ENCODE peak calls at places on chromosomes 5 and 9, in ten cellular contexts. V, P, Y, E, M, Q, G, F, B and C are unnamed samples. For H3K4me1 and H3K9me3, the result is how much of the 10 kb centered on the place peaks cover.

GRCh38 chr5:36915653-36916052 is 39.1 kb downstream of the NIPBL start:
- DNase-seq in V (peak), E (no peak), M (no peak), Q (no peak), G (no peak), F (no peak), Y (no peak), P (no peak), B (no peak), C (no peak)

GRCh38 chr5:31786001-31786757 is 147.2 kb downstream of the PDZD2 start:
- DNase-seq in G (no peak), V (no peak), Q (no peak), B (no peak), Y (peak), M (no peak), E (no peak), F (peak), P (no peak), C (no peak)

GRCh38 chr9:132768932-132769894 is 98.9 kb downstream of the GTF3C4 start:
- DNase-seq in B (peak), F (no peak), Q (peak), G (peak), Y (peak), V (peak), M (peak), E (peak), P (no peak), C (peak)

GRCh38 chr5:37900692-37901091 is 60.9 kb upstream of the GDNF start:
- DNase-seq in Q (peak), F (peak), M (peak), P (no peak), V (peak), G (no peak), E (peak), B (no peak), Y (peak), C (no peak)

GRCh38 chr9:134637241-134637640 is 4.4 kb upstream of the COL5A1 start:
- DNase-seq in P (no peak), G (no peak), F (peak), B (no peak), Q (no peak), Y (peak), M (no peak), E (no peak), V (peak), C (no peak)

GRCh38 chr5:142680605-142681259 is 5.2 kb downstream of the FGF1 start:
- DNase-seq in Q (no peak), E (no peak), G (peak), P (peak), V (peak), B (no peak), Y (no peak), M (peak), F (no peak), C (no peak)

GRCh38 chr5:102018279-102018678 is 277.8 kb downstream of the SLCO4C1 start:
- DNase-seq in V (no peak), F (no peak), E (no peak), G (no peak), Y (no peak), M (no peak), Q (no peak), B (no peak), P (no peak), C (no peak)

GRCh38 chr5:66554211-66554610 is 42.0 kb upstream of the MAST4 start:
- DNase-seq in E (no peak), G (peak), Y (no peak), V (peak), M (no peak), B (no peak), Q (no peak), P (no peak), F (no peak), C (no peak)

GRCh38 chr9:98484218-98484617 is 224.5 kb downstream of the GABBR2 start:
- DNase-seq in B (no peak), V (peak), Q (no peak), M (no peak), F (no peak), G (no peak), P (no peak), Y (no peak), E (peak), C (no peak)

GRCh38 chr5:134086943-134087305 is 27.6 kb upstream of the TCF7 start:
- DNase-seq in B (no peak), P (no peak), F (no peak), G (no peak), E (no peak), Y (no peak), M (no peak), V (no peak), Q (no peak), C (peak)

GRCh38 chr9:122226142-122226757 is 2.5 kb downstream of the LHX6 start:
- DNase-seq in Q (no peak), G (no peak), M (no peak), F (no peak), E (peak), Y (no peak), B (no peak), P (no peak), V (no peak), C (no peak)

GRCh38 chr9:9764821-9765220 is 848.0 kb downstream of the PTPRD start:
- DNase-seq in F (no peak), E (no peak), Q (no peak), P (no peak), M (no peak), G (no peak), Y (no peak), V (peak), B (no peak), C (no peak)

GRCh38 chr5:151585970-151586369 is 5.2 kb downstream of the FAT2 start:
- DNase-seq in V (no peak), Q (no peak), Y (peak), M (no peak), E (no peak), F (peak), G (no peak), P (peak), B (no peak), C (no peak)

GRCh38 chr5:115295775-115296129 is 702 bp downstream of the CCDC112 start:
- DNase-seq in Y (no peak), E (peak), M (peak), F (no peak), B (no peak), V (no peak), P (no peak), Q (no peak), G (no peak), C (no peak)

GRCh38 chr9:70049236-70049635 is 5.6 kb downstream of the MAMDC2 start:
- DNase-seq in Y (peak), M (peak), V (peak), Q (peak), G (peak), F (peak), E (no peak), B (no peak), P (peak), C (no peak)

GRCh38 chr9:79613145-79613544 is 41.4 kb downstream of the TLE4 start:
- DNase-seq in G (no peak), Y (no peak), Q (no peak), V (no peak), F (no peak), E (no peak), B (no peak), M (no peak), P (no peak), C (no peak)

GRCh38 chr9:79610019-79610760 is 38.4 kb downstream of the TLE4 start:
- DNase-seq in Q (no peak), M (no peak), V (peak), B (no peak), F (no peak), E (peak), Y (no peak), P (no peak), G (no peak), C (no peak)

GRCh38 chr9:79615038-79615437 is 43.3 kb downstream of the TLE4 start:
- DNase-seq in M (no peak), E (no peak), P (no peak), G (no peak), B (no peak), V (no peak), Q (no peak), F (no peak), Y (no peak), C (no peak)

GRCh38 chr9:79609468-79610018 is 37.8 kb downstream of the TLE4 start:
- DNase-seq in B (no peak), P (no peak), G (no peak), Q (no peak), Y (no peak), M (no peak), E (no peak), F (no peak), V (no peak), C (no peak)

DNA sequence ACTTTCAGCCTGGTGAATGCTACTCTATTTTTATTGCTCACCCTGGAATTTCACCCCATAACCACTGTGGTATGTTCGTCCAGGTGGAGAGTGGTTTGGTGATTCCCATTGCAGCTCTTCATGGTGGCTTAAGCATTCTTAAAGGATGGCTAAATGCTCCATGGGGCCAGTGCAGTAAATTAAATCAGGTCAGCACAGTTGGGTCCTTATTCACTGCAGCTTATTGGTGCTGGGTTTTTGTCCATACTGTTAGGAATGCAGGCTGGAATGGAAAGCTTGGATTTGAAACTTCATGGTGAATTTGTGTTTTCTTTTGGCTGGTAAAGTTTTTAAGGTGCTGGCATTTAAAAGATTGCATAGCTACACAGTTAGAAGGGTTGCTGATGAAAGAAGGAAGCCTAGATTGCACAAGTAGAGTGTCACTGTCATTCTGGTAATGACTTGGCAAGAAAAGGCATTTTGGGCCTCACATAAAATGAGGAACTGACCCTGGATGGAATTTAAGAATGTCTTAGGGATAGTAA is 39.4 kb downstream of the TLE4 start:
- DNase-seq in F (no peak), B (no peak), Y (no peak), G (no peak), P (no peak), Q (no peak), E (peak), V (peak), M (no peak), C (no peak)
- H3K4me1 ChIP-seq in F (half or more), B (under half), Y (under half), G (under half), P (under half), Q (under half), E (half or more), V (under half), M (under half), C (under half)

DNA sequence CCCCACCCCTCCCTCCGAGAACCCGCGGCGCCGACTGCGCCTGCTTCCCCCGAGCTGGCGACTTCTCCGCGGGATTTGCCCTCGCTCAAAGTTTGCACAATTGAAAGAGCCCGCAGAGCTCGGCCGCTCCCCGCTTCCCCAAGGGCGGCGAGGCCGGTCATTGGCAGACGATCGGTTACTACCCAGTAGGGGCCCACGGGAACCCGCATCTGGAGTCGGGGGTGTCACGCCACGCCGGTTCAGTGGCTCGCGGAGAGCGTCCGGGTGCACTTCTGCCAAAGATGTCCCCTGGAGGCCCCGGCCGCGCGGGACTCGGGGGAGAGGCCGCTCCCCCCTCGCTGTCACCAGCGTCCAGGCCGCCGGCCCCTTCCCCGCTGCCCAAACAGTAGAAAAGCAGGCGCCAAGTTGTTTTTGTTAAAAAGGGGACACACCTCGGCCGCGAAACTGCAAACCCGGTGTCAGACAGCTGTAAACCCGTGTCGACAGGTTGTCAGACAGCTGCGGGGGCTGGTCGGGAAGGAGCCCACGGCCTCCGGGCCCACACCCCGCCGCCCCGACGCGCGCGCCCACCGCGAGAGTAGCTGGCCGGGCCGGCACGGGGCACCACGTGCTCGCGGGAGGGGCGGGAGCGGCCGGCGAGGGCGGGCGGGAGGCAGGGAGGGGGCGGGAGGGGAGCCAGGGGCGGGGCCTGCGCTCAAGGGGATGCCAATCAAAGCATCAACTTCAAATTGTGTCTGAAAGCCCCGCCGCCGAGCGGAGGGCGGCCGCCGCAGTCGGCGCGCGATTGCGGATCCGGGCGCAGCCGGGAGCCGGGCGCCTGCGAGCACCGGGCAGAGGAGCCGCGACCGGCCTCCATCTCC is at the start of gene IRX1:
- DNase-seq in Q (no peak), V (peak), B (no peak), P (peak), E (peak), F (no peak), G (peak), M (no peak), Y (no peak), C (no peak)
- H3K9me3 ChIP-seq in Q (under half), V (under half), B (under half), P (under half), E (under half), F (under half), G (under half), M (under half), Y (under half), C (under half)

GRCh38 chr5:14178671-14179211 is 35.6 kb downstream of the TRIO start:
- DNase-seq in F (no peak), P (no peak), B (no peak), M (no peak), Y (no peak), E (peak), Q (no peak), G (no peak), V (peak), C (no peak)
- H3K4me1 ChIP-seq in F (half or more), P (under half), B (half or more), M (under half), Y (half or more), E (under half), Q (half or more), G (under half), V (under half), C (under half)

GRCh38 chr5:42612997-42613396 is 143.6 kb upstream of the CCDC152 start:
- DNase-seq in B (no peak), Y (no peak), V (peak), P (no peak), M (no peak), Q (no peak), F (no peak), E (no peak), G (no peak), C (no peak)
- H3K9me3 ChIP-seq in B (under half), Y (under half), V (under half), P (under half), M (under half), Q (under half), F (under half), E (under half), G (under half), C (under half)

GRCh38 chr5:171999100-171999499 is 7.3 kb downstream of the FBXW11 start:
- DNase-seq in P (no peak), B (no peak), F (no peak), E (no peak), Y (no peak), M (no peak), G (no peak), V (no peak), Q (no peak), C (no peak)
- H3K4me1 ChIP-seq in P (under half), B (half or more), F (under half), E (under half), Y (half or more), M (under half), G (half or more), V (under half), Q (half or more), C (under half)

DNA sequence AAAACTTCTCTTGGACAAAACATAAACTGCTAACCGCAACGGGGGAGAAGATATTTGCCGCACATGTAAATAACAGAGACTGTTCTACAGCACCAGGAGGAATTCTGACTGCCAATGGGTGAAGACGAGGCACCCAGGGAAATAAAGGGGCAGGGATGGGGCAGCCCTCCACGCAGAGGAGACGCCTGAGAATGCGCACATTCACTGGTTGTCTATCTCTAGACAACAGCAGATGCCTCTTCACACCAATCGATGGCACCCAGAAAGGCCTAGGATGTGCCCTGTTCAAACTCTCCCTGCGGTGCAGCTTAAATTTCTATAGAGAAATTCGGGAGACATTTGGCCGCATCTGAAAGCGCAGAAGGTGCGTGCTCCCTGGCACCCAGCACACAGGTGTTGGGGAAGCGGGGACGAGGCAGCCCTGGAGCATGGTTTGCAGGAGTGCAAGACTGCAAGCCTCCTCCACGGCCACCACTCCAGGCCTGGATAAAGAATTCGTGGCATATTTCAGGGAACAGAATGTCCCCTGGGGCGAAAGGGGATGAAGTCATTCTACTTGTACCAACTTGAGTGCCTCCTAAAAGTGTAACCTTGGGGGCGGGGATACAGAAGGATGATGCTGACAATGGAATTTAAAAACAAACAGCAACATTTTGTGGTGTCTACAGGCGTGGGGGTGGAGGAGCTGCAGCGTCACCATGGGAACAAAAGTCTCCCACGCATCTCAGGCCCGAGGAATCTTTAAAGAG is 6.3 kb upstream of the IRX2 start:
- DNase-seq in G (peak), Q (no peak), V (peak), F (no peak), E (no peak), Y (no peak), P (peak), B (no peak), M (no peak), C (no peak)
- H3K9me3 ChIP-seq in G (under half), Q (under half), V (under half), F (under half), E (under half), Y (under half), P (under half), B (under half), M (under half), C (under half)

DNA sequence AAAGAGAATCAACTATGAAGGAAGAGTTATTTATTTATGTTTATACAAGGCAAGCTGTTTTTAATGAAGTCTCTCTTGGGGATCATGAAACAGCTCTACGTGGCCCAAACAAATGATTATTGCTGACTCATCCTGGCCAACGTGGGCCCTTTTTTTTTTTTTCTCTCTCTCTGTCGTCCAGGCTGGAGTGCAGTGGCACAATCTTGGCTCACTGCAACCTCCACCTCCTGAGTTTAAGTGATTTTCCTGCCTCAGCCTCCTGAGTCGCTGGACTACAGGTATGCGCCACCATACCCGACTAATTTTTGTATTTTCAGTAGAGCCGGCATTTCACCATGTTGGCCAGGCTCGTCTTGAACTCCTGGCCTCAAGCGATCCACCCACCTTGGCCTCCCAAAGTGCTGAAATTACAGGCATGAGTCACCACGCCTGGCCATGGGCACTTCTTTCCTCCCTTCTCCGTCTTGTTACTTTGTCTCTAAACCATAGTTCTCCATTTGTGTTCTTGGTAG is 98.3 kb downstream of the BASP1 start:
- DNase-seq in F (no peak), Q (no peak), E (no peak), G (no peak), V (peak), M (no peak), P (no peak), Y (no peak), B (no peak), C (no peak)
- H3K4me1 ChIP-seq in F (under half), Q (under half), E (under half), G (under half), V (under half), M (under half), P (under half), Y (under half), B (under half), C (under half)

DNA sequence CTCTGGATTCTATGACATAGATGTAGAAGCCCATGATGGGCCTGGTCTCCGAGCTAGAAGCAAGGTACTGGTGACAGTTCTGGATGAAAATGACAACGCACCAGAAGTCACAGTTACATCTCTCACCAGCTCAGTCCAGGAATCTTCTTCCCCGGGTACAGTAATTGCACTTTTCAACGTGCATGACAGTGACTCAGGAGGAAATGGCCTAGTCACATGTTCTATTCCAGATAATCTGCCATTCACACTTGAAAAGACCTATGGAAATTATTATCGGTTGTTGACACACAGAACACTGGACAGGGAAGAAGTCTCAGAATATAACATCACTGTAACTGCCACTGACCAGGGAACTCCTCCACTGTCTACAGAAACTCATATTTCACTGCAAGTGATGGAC is 1.3 kb downstream of the PCDHGA4 start:
- DNase-seq in G (no peak), Q (no peak), Y (no peak), F (no peak), E (no peak), M (no peak), P (no peak), V (no peak), B (no peak), C (no peak)
- H3K9me3 ChIP-seq in G (half or more), Q (half or more), Y (half or more), F (under half), E (under half), M (under half), P (half or more), V (under half), B (half or more), C (under half)